ENCODE peak calls at places on chromosomes 3 and 15, in eight cellular contexts. T, Z, O, L, V, B, A and H are unnamed samples.

GRCh38 chr3:126351771-126352475 is 5.3 kb downstream of the KLF15 start:
- DNase-seq in T (no peak), A (no peak), Z (no peak), O (peak; percentile 66), L (no peak), V (no peak), B (no peak), H (no peak)

GRCh38 chr3:61877359-61877770 is 316.0 kb downstream of the PTPRG start:
- DNase-seq in L (no peak), O (no peak), V (no peak), T (no peak), Z (no peak), A (no peak), B (no peak), H (peak; percentile 71)

GRCh38 chr3:128307781-128308469 is 154.6 kb downstream of the EEFSEC start:
- DNase-seq in Z (no peak), V (peak; percentile 6), T (no peak), L (no peak), A (no peak), O (no peak), B (no peak), H (no peak)

GRCh38 chr3:126540946-126541627 is 17.1 kb downstream of the CHST13 start:
- DNase-seq in T (no peak), Z (no peak), A (no peak), L (no peak), V (no peak), B (no peak), O (no peak), H (no peak)

GRCh38 chr3:97680696-97681095 is 83.9 kb upstream of the ARL6 start:
- DNase-seq in Z (no peak), L (no peak), O (no peak), A (no peak), B (no peak), T (no peak), V (no peak), H (no peak)

GRCh38 chr3:172332256-172333041 is 115.8 kb downstream of the GHSR start:
- DNase-seq in V (peak; percentile 70), T (peak; percentile 18), L (peak; percentile 76), O (no peak), A (peak; percentile 32), B (no peak), Z (peak; percentile 66), H (peak; percentile 62)

GRCh38 chr3:134406331-134407246 is 32.3 kb upstream of the AMOTL2 start:
- DNase-seq in V (no peak), Z (peak; percentile 55), B (no peak), A (peak; percentile 88), T (no peak), O (peak; percentile 88), L (peak; percentile 87), H (no peak)

GRCh38 chr3:98553751-98554150 is 22.0 kb downstream of the GPR15 start:
- DNase-seq in B (no peak), V (no peak), L (no peak), O (no peak), Z (no peak), T (no peak), A (no peak), H (no peak)

GRCh38 chr3:140571836-140572235 is 106.0 kb upstream of the TRIM42 start:
- DNase-seq in O (no peak), V (no peak), A (no peak), Z (no peak), L (no peak), T (no peak), B (no peak), H (no peak)

GRCh38 chr3:10334461-10334860 is 13.5 kb upstream of the SEC13 start:
- DNase-seq in T (no peak), O (no peak), L (no peak), V (no peak), B (no peak), Z (no peak), A (no peak), H (peak; percentile 62)

GRCh38 chr3:194344012-194344411 is 7.1 kb downstream of the CPN2 start:
- DNase-seq in Z (peak; percentile 79), B (peak; percentile 95), O (no peak), A (peak; percentile 48), T (peak; percentile 49), V (peak; percentile 81), L (peak; percentile 84), H (no peak)

GRCh38 chr15:62610499-62610898 is 432.0 kb upstream of the TPM1 start:
- DNase-seq in V (no peak), T (no peak), A (no peak), O (no peak), L (no peak), B (no peak), Z (no peak), H (no peak)

GRCh38 chr3:129230311-129231019 is 18.9 kb upstream of the COPG1 start:
- DNase-seq in L (no peak), Z (no peak), B (no peak), A (no peak), O (no peak), T (no peak), V (no peak), H (peak; percentile 81)

GRCh38 chr3:196013587-196014487 is 68.1 kb downstream of the TFRC start:
- DNase-seq in T (no peak), A (no peak), Z (no peak), L (no peak), O (no peak), V (no peak), B (no peak), H (no peak)

GRCh38 chr3:123949606-123950005 is 11.4 kb downstream of the CCDC14 start:
- DNase-seq in O (no peak), L (no peak), Z (no peak), T (no peak), A (no peak), V (no peak), B (no peak), H (peak; percentile 85)

GRCh38 chr3:77171026-77171425 is 131.1 kb downstream of the ROBO2 start:
- DNase-seq in L (no peak), T (no peak), B (no peak), O (no peak), V (no peak), A (no peak), Z (no peak), H (no peak)

GRCh38 chr3:51937611-51938450 is 3.9 kb downstream of the RRP9 start:
- DNase-seq in V (no peak), T (no peak), B (no peak), A (no peak), O (peak; percentile 60), Z (no peak), L (peak; percentile 20), H (no peak)

GRCh38 chr15:51750942-51751686 is at the start of gene TMOD2:
- DNase-seq in B (peak; percentile 91), V (peak; percentile 40), L (peak; percentile 53), Z (peak; percentile 63), O (peak; percentile 80), T (peak; percentile 36), A (peak; percentile 72), H (no peak)

GRCh38 chr3:185629554-185630181 is 43.6 kb downstream of the SENP2 start:
- DNase-seq in O (no peak), L (no peak), T (no peak), V (no peak), A (no peak), B (no peak), Z (no peak), H (no peak)

GRCh38 chr15:99592135-99592845 is 26.5 kb downstream of the MEF2A start:
- DNase-seq in B (no peak), Z (no peak), T (no peak), O (no peak), A (no peak), V (no peak), L (no peak), H (peak; percentile 60)

GRCh38 chr3:139297588-139298311 is 46.1 kb upstream of the MRPS22 start:
- DNase-seq in B (no peak), O (no peak), L (no peak), A (no peak), T (no peak), Z (no peak), V (no peak), H (no peak)